ENCODE peak calls at places on chromosomes 6 and 20, in ten cellular contexts. O is neuronal stem cell; Q is lung; L is NCI-H748 treated with DMSO at 0.1 percent for 48 hours; E is tibial artery; J is T follicular helper cell; R is mucosa of gallbladder; A is stimulated activated naive CD8-positive, alpha-beta T cell treated with anti-CD3 and anti-CD28 coated beads, Interleukin-15, amount 100 ng/mL, for 72 hours; P is stimulated activated CD4-positive, alpha-beta T cell treated with anti-CD3 and anti-CD28 coated beads, Interleukin-2, amount 100 ng/mL, for 48 hours; H is cardiac muscle cell. W is an unnamed sample.
A peak's percentile ranks its signal among the peaks of the same experiment; 100 is the strongest.

GRCh38 chr20:25308671-25309394 is 60.9 kb downstream of the PYGB start:
- DNase-seq in J (no peak), H (peak; percentile 45), R (no peak), L (no peak), E (peak; percentile 63), O (no peak), A (no peak), P (no peak), Q (no peak), W (peak; percentile 57)

GRCh38 chr6:5656226-5656625 is 350.5 kb downstream of the NRN1 start:
- DNase-seq in E (no peak), O (no peak), L (no peak), H (no peak), J (no peak), P (no peak), Q (no peak), R (no peak), A (no peak), W (no peak)

GRCh38 chr6:36387440-36388303 is at the start of gene ETV7:
- DNase-seq in O (no peak), R (no peak), H (peak; percentile 30), A (peak; percentile 30), E (no peak), L (no peak), Q (peak; percentile 43), J (peak; percentile 10), P (peak; percentile 22), W (no peak)

GRCh38 chr6:128139519-128139918 is 238.7 kb upstream of the THEMIS start:
- DNase-seq in E (no peak), R (peak; percentile 20), O (no peak), H (peak; percentile 41), A (no peak), L (no peak), P (no peak), Q (no peak), J (no peak), W (no peak)

GRCh38 chr6:75331134-75331533 is 46.5 kb upstream of the TMEM30A start:
- DNase-seq in J (no peak), E (no peak), Q (no peak), H (peak; percentile 54), R (no peak), P (no peak), L (no peak), A (no peak), O (no peak), W (no peak)

GRCh38 chr6:53651149-53651763 is 14.3 kb downstream of the KLHL31 start:
- DNase-seq in E (peak; percentile 69), H (peak; percentile 85), L (peak; percentile 87), R (peak; percentile 78), O (peak; percentile 31), P (peak; percentile 50), J (peak; percentile 49), Q (peak; percentile 61), A (peak; percentile 46), W (peak; percentile 39)

GRCh38 chr6:104537185-104537584 is 322.5 kb downstream of the HACE1 start:
- DNase-seq in L (no peak), E (no peak), J (no peak), Q (no peak), P (no peak), A (no peak), H (peak; percentile 45), R (no peak), O (no peak), W (no peak)

GRCh38 chr20:24469116-24470030 is at the start of gene SYNDIG1:
- DNase-seq in H (peak; percentile 6), A (no peak), J (no peak), O (peak; percentile 57), E (peak; percentile 76), Q (no peak), R (no peak), P (no peak), L (peak; percentile 20), W (no peak)

GRCh38 chr6:33314515-33314942 is 651 bp upstream of the TAPBP start:
- DNase-seq in P (peak; percentile 45), Q (peak; percentile 71), A (peak; percentile 60), R (peak; percentile 58), O (no peak), J (peak; percentile 70), L (peak; percentile 89), H (peak; percentile 80), E (peak; percentile 82), W (no peak)

GRCh38 chr6:166554316-166554715 is 32.2 kb downstream of the RAMACL start:
- DNase-seq in P (no peak), H (no peak), Q (no peak), J (no peak), R (no peak), E (no peak), A (no peak), O (no peak), L (no peak), W (no peak)

GRCh38 chr20:10521068-10521834 is 86.1 kb downstream of the SLX4IP start:
- DNase-seq in J (no peak), E (no peak), L (no peak), H (peak; percentile 67), P (no peak), A (no peak), Q (no peak), O (peak; percentile 17), R (no peak), W (peak; percentile 88)

GRCh38 chr6:38169826-38170526 is 350.4 kb downstream of the ZFAND3 start:
- DNase-seq in P (no peak), O (no peak), L (peak; percentile 96), R (peak; percentile 45), E (no peak), A (no peak), Q (no peak), H (no peak), J (no peak), W (no peak)

GRCh38 chr6:170096803-170097504 is 193.9 kb downstream of the DLL1 start:
- DNase-seq in Q (no peak), L (no peak), H (no peak), E (peak; percentile 34), R (no peak), A (no peak), J (no peak), O (no peak), P (no peak), W (no peak)

GRCh38 chr6:27281569-27281968 is 30.5 kb downstream of the POM121L2 start:
- DNase-seq in O (no peak), Q (no peak), E (no peak), H (no peak), R (no peak), A (no peak), L (no peak), P (no peak), J (no peak), W (no peak)

GRCh38 chr6:144434308-144434990 is 149.3 kb downstream of the UTRN start:
- DNase-seq in R (no peak), J (no peak), H (peak; percentile 86), O (no peak), Q (no peak), E (no peak), P (no peak), L (no peak), A (no peak), W (peak; percentile 40)

GRCh38 chr20:58005581-58006345 is 222.7 kb downstream of the ANKRD60 start:
- DNase-seq in P (no peak), R (no peak), O (no peak), L (no peak), H (no peak), J (no peak), A (no peak), E (peak; percentile 34), Q (no peak), W (no peak)

GRCh38 chr6:148441454-148441911 is 98.8 kb downstream of the SASH1 start:
- DNase-seq in P (no peak), Q (no peak), L (no peak), O (no peak), H (peak; percentile 74), J (no peak), A (peak; percentile 14), E (no peak), R (no peak), W (no peak)

GRCh38 chr6:33076406-33076934 is 680 bp downstream of the HLA-DPB1 start:
- DNase-seq in Q (no peak), E (no peak), A (no peak), H (no peak), L (no peak), P (no peak), J (no peak), O (no peak), R (no peak), W (no peak)

GRCh38 chr6:157055863-157056262 is 267.5 kb downstream of the TMEM242 start:
- DNase-seq in P (no peak), Q (no peak), A (no peak), H (no peak), L (no peak), O (no peak), E (no peak), J (no peak), R (no peak), W (no peak)

GRCh38 chr20:62838511-62838910 is 21.7 kb downstream of the COL9A3 start:
- DNase-seq in L (no peak), J (no peak), H (no peak), O (no peak), R (no peak), P (no peak), E (no peak), A (no peak), Q (no peak), W (no peak)

GRCh38 chr6:47132724-47133123 is 90.6 kb upstream of the ADGRF1 start:
- DNase-seq in A (no peak), P (no peak), J (no peak), Q (no peak), E (no peak), O (no peak), R (no peak), L (peak; percentile 86), H (no peak), W (no peak)

GRCh38 chr6:9250852-9251251 is 815.5 kb upstream of the SLC35B3 start:
- DNase-seq in P (no peak), H (peak; percentile 63), A (no peak), L (peak; percentile 96), Q (no peak), O (peak; percentile 59), E (no peak), J (no peak), R (peak; percentile 46), W (peak; percentile 13)

GRCh38 chr6:56890683-56891429 is 64.1 kb upstream of the BEND6 start:
- DNase-seq in O (no peak), R (no peak), H (peak; percentile 88), A (no peak), Q (no peak), E (no peak), J (no peak), L (no peak), P (no peak), W (no peak)

GRCh38 chr6:29757701-29758293 is 34.6 kb downstream of the HLA-F start:
- DNase-seq in P (no peak), Q (peak; percentile 15), J (no peak), O (no peak), A (no peak), E (no peak), R (no peak), L (no peak), H (no peak), W (no peak)

W was measured in smooth muscle cell of the brain vasculature.